ENCODE peak calls at places on chromosome 7, in ten cellular contexts. X, J, B, E, W, Q, C, D, T and M are unnamed samples.

GRCh38 chr7:66748791-66749190 is 8.3 kb downstream of the RABGEF1 start:
- ATAC-seq in X (no peak), J (no peak), B (peak), E (no peak), W (peak), Q (no peak), C (no peak), D (no peak), T (peak), M (no peak)

GRCh38 chr7:39431242-39431641 is 135.0 kb upstream of the YAE1 start:
- ATAC-seq in X (no peak), J (peak), B (no peak), E (no peak), W (peak), Q (no peak), C (no peak), D (no peak), T (no peak), M (no peak)

GRCh38 chr7:101185258-101185839 is 5.3 kb upstream of the NAT16 start:
- ATAC-seq in X (peak), J (no peak), B (no peak), E (no peak), W (no peak), Q (no peak), C (no peak), D (no peak), T (no peak), M (no peak)

GRCh38 chr7:27171636-27172387 is 2.3 kb downstream of the HOXA10 start:
- ATAC-seq in X (no peak), J (no peak), B (no peak), E (no peak), W (no peak), Q (no peak), C (peak), D (no peak), T (no peak), M (no peak)

GRCh38 chr7:137760111-137760510 is 86.7 kb downstream of the DGKI start:
- ATAC-seq in X (no peak), J (no peak), B (peak), E (no peak), W (no peak), Q (no peak), C (no peak), D (no peak), T (no peak), M (no peak)

GRCh38 chr7:3861941-3862340 is 560.9 kb downstream of the SDK1 start:
- ATAC-seq in X (peak), J (no peak), B (peak), E (no peak), W (peak), Q (peak), C (no peak), D (peak), T (no peak), M (no peak)

GRCh38 chr7:1969459-1970284 is 263.1 kb downstream of the MAD1L1 start:
- ATAC-seq in X (no peak), J (peak), B (no peak), E (no peak), W (peak), Q (no peak), C (no peak), D (no peak), T (no peak), M (no peak)

GRCh38 chr7:44269943-44270493 is 55.4 kb downstream of the CAMK2B start:
- ATAC-seq in X (no peak), J (no peak), B (no peak), E (no peak), W (no peak), Q (no peak), C (no peak), D (no peak), T (no peak), M (no peak)

GRCh38 chr7:26593405-26593804 is 271.0 kb downstream of the SKAP2 start:
- ATAC-seq in X (no peak), J (no peak), B (peak), E (no peak), W (no peak), Q (no peak), C (no peak), D (no peak), T (no peak), M (no peak)

GRCh38 chr7:134789967-134790685 is 10.7 kb downstream of the CALD1 start:
- ATAC-seq in X (peak), J (no peak), B (peak), E (no peak), W (no peak), Q (no peak), C (no peak), D (no peak), T (no peak), M (no peak)

GRCh38 chr7:130458256-130458655 is 17.4 kb upstream of the CEP41 start:
- ATAC-seq in X (no peak), J (no peak), B (no peak), E (peak), W (no peak), Q (no peak), C (no peak), D (peak), T (no peak), M (peak)